ENCODE peak calls at places on chromosomes 11 and 22, in six cellular contexts. B, W, H, N, D and F are unnamed samples.

GRCh38 chr11:130314184-130314748 is 451 bp downstream of the ZBTB44 start:
- DNase-seq in H (peak), N (peak), W (peak), B (no peak), D (peak), F (peak)

GRCh38 chr11:86115542-86116385 is 46.9 kb upstream of the PICALM start:
- DNase-seq in H (no peak), W (no peak), N (no peak), D (no peak), B (no peak), F (no peak)

GRCh38 chr22:39690901-39691620 is 120.5 kb downstream of the CACNA1I start:
- DNase-seq in W (peak), N (no peak), H (no peak), B (no peak), D (no peak), F (no peak)

GRCh38 chr11:113162590-113162961 is 151.8 kb upstream of the TTC12 start:
- DNase-seq in B (no peak), H (no peak), W (peak), N (no peak), D (no peak), F (no peak)

GRCh38 chr22:19430890-19431541 is 517 bp downstream of the HIRA start:
- DNase-seq in B (no peak), H (peak), W (peak), D (peak), N (peak), F (no peak)

GRCh38 chr11:120295110-120295509 is 30.0 kb upstream of the TLCD5 start:
- DNase-seq in H (peak), W (no peak), D (no peak), B (peak), N (no peak), F (no peak)

GRCh38 chr11:87290304-87290922 is 252.7 kb downstream of the TMEM135 start:
- DNase-seq in H (no peak), D (peak), W (peak), N (no peak), B (peak), F (no peak)

GRCh38 chr11:2146051-2146450 is 6.9 kb upstream of the IGF2 start:
- DNase-seq in D (no peak), H (no peak), B (no peak), N (no peak), W (no peak), F (no peak)

GRCh38 chr11:125256471-125257010 is 92.0 kb downstream of the PKNOX2 start:
- DNase-seq in B (peak), D (no peak), W (no peak), N (no peak), H (no peak), F (no peak)

DNA sequence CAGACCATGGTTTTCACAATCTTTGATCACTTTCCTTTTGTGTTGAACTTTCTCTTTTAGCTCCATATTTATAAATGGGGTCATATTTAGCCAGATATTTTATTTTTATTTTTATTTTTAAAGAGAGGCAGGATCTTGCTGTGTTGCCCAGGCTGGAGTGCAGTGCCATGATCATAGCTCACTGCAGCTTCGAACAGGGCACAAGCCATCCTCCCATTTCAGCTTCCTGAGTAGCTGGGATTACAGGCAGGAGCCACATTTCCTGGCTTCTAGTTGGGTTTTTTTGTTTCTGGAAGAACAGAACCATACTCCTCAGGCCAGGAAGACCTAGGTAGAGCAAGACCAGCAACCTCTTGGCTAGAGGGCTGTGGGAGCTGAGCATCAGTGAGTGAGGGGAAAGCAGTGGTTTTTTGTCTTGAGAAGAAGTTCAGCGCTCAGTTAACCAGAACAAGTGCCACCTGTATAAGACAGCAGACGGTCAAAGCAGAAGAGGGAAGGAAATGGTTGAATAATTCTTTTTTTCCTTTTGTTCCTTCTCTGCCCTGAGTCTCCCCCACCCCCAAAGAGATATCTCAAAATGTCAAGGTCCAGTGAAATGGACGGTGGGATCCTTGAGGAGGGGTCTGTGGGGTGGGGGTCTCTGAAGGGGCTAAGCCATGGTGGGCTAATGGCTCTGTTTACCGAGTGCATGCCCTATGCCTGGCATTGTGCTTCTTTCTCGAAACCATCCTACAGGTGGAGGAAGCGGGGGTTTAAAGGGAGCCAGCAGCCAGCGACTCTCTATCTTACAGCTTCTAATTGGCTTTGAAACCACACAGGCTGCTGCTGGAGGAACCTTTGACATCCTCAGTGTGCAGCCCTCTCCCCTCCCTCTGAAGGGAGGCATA is 63.0 kb downstream of the PTPRJ start:
- DNase-seq in D (peak), N (peak), H (no peak), B (peak), W (no peak), F (no peak)
- H3K27ac ChIP-seq in D (peak), N (peak), H (no peak), B (no peak), W (no peak), F (no peak)

GRCh38 chr11:104152941-104153340 is 11.0 kb downstream of the PDGFD start:
- DNase-seq in N (no peak), D (peak), W (no peak), H (no peak), B (no peak), F (no peak)

GRCh38 chr11:104148074-104148473 is 15.9 kb downstream of the PDGFD start:
- DNase-seq in H (no peak), N (no peak), W (no peak), B (no peak), D (no peak), F (no peak)

GRCh38 chr11:104154296-104154695 is 9.7 kb downstream of the PDGFD start:
- DNase-seq in H (no peak), B (no peak), N (no peak), W (no peak), D (no peak), F (no peak)

GRCh38 chr11:104148696-104149095 is 15.3 kb downstream of the PDGFD start:
- DNase-seq in N (no peak), W (no peak), H (no peak), D (no peak), B (no peak), F (no peak)

DNA sequence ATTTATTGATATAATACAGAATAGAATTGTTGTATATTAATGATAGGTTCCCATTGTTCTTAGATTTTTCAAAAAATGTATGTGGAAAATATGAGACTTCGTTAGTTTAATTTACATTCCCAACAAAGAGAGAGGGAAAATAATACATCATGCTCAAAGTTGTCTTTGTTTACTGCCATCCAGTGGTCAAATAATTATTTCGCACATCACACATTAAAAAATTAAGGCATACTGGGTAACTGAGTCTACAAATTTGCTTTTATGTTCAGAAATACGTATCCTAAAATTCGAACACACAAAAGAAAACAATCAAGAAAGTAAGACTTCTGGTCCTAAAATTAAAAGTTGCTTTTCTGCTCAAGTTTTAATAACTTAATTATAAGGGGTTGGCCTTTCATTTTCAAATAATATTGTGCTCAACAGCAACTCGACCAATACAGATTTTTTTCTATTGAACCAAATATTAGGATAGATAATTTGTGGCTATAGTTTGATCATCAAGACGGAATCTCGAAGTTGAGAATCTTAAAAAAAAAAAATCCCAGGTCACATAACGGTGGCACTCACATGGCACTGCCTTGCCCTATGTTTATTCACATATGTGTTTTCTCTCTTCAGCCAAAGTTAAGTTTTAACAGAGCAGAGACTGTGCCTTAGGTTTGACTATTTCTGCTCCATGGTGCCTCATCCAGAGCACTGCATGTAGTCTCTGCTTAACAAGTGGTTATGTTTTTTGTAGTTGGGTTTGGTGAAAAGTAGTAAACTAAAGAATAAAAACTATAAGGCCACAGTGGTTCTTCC is 12.3 kb downstream of the PDGFD start:
- DNase-seq in B (no peak), D (peak), N (no peak), H (no peak), W (no peak), F (no peak)
- H3K4me3 ChIP-seq in B (no peak), D (no peak), N (no peak), H (no peak), W (no peak), F (no peak)

DNA sequence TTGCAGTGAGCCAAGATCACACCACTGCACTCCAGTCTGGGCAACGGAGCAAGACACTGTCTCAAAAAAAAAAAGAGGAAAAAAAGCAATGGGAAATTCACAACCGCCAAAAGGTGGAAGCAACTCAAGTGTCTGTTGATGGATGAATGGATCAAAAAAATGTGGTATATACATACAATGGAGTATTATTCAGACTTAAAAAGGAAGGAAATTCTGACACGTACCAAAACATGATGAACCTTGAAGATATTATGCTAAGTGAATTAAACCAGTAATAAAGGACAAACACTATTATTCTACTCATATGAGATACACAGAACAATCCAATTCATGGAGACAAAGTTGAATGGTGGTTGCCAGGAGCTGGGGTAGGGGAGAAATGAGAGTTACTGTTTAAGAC is 40.9 kb downstream of the FAM168A start:
- DNase-seq in W (no peak), N (no peak), D (no peak), B (no peak), H (no peak), F (no peak)
- H3K27ac ChIP-seq in W (no peak), N (no peak), D (no peak), B (no peak), H (no peak), F (no peak)

DNA sequence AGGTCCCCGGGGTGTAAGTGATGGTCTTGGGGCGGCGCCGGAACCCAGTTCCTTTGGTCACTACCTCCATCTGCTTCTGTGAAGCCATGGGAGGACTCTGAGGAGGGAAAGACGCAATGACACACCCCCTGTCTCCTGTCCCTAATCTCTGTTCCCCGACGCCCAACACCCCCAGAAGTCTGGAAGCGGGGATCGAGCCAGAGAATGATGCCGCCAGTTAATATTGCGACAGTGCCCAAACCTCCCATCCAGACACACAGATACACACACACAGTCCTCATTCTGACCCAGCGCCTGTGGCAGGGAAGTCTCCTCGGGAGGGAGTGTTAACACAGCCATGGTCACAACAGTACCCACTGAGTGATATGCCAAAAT is 352 bp downstream of the C22orf23 start:
- DNase-seq in B (peak), W (peak), D (no peak), N (no peak), H (no peak), F (no peak)
- H3K4me3 ChIP-seq in B (peak), W (peak), D (peak), N (peak), H (peak), F (peak)

DNA sequence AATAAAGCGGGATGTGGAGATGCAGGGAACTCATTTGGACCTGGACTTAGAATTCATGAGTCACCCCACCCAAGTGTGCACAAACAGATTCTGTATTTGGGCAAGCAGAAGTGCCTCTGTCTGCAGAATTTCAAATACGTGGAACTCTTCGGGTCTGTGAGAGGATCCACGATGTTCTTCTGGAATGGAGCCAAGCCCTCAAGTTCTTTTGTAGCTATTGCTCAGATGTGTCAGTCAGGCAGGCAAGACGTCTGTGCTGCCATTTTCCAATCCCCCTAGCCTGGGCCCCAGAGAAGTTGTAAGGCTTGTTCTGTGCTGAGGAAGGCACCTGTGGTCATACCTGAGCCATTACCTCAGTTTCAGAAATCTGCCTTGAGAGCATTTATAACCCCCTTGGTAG is 132.8 kb upstream of the RASSF10 start:
- DNase-seq in H (no peak), D (no peak), B (no peak), W (no peak), N (no peak), F (no peak)
- H3K27ac ChIP-seq in H (no peak), D (no peak), B (no peak), W (no peak), N (no peak), F (no peak)